ENCODE peak calls at places on chromosomes 7 and 10, in seven cellular contexts. A, R, X, J, N, Z and U are unnamed samples.

GRCh38 chr7:28798233-28798632 is 159.9 kb downstream of the TRIL start:
- DNase-seq in N (no peak), Z (no peak), A (no peak), R (no peak), J (no peak), X (no peak), U (no peak)

GRCh38 chr7:4151926-4152549 is 530.1 kb upstream of the FOXK1 start:
- DNase-seq in N (no peak), J (no peak), R (no peak), Z (peak), X (no peak), A (no peak), U (no peak)

GRCh38 chr7:98213874-98214810 is 2.9 kb downstream of the BHLHA15 start:
- DNase-seq in X (peak), Z (no peak), A (peak), N (peak), R (no peak), J (no peak), U (peak)

GRCh38 chr7:23349484-23350157 is 50.5 kb downstream of the MALSU1 start:
- DNase-seq in J (no peak), A (no peak), R (no peak), N (no peak), X (no peak), Z (no peak), U (no peak)

GRCh38 chr7:81956520-81956919 is 186.7 kb upstream of the HGF start:
- DNase-seq in N (no peak), R (no peak), A (no peak), Z (no peak), X (no peak), J (no peak), U (no peak)

GRCh38 chr10:103660364-103661197 is 167.1 kb downstream of the NEURL1 start:
- DNase-seq in R (peak), X (peak), Z (no peak), J (no peak), A (peak), N (peak), U (peak)

GRCh38 chr7:151403764-151404163 is 6.1 kb downstream of the WDR86 start:
- DNase-seq in R (no peak), Z (no peak), N (no peak), X (no peak), J (no peak), A (no peak), U (no peak)

GRCh38 chr10:7525314-7526016 is 114.6 kb upstream of the SFMBT2 start:
- DNase-seq in A (peak), R (peak), J (no peak), Z (no peak), X (no peak), N (peak), U (no peak)

GRCh38 chr10:6218692-6219493 is 16.2 kb downstream of the PFKFB3 start:
- DNase-seq in J (no peak), X (no peak), R (no peak), Z (no peak), N (no peak), A (no peak), U (no peak)

GRCh38 chr7:159031750-159032149 is 112.9 kb downstream of the VIPR2 start:
- DNase-seq in Z (no peak), J (no peak), X (no peak), A (no peak), R (no peak), N (no peak), U (no peak)

GRCh38 chr7:83936056-83936703 is 258.4 kb downstream of the SEMA3A start:
- DNase-seq in Z (peak), N (peak), X (peak), R (peak), A (peak), J (no peak), U (peak)

GRCh38 chr7:150941351-150941982 is 36.7 kb downstream of the KCNH2 start:
- DNase-seq in N (no peak), R (no peak), X (peak), Z (no peak), J (no peak), A (peak), U (peak)

GRCh38 chr10:1180836-1181235 is 124.7 kb downstream of the WDR37 start:
- DNase-seq in X (peak), A (no peak), J (no peak), Z (no peak), R (no peak), N (no peak), U (no peak)

GRCh38 chr7:157432541-157432956 is 95.7 kb downstream of the DNAJB6 start:
- DNase-seq in X (no peak), J (no peak), R (peak), Z (no peak), N (peak), A (peak), U (peak)

GRCh38 chr10:8214587-8214986 is 160.1 kb downstream of the GATA3 start:
- DNase-seq in J (no peak), Z (no peak), X (no peak), A (no peak), R (no peak), N (no peak), U (no peak)

GRCh38 chr7:51354897-51355296 is 38.3 kb upstream of the COBL start:
- DNase-seq in A (no peak), X (no peak), Z (no peak), J (no peak), N (no peak), R (no peak), U (no peak)

GRCh38 chr10:80484243-80484642 is 30.1 kb downstream of the TSPAN14 start:
- DNase-seq in N (peak), A (no peak), Z (no peak), J (no peak), X (no peak), R (no peak), U (no peak)

DNA sequence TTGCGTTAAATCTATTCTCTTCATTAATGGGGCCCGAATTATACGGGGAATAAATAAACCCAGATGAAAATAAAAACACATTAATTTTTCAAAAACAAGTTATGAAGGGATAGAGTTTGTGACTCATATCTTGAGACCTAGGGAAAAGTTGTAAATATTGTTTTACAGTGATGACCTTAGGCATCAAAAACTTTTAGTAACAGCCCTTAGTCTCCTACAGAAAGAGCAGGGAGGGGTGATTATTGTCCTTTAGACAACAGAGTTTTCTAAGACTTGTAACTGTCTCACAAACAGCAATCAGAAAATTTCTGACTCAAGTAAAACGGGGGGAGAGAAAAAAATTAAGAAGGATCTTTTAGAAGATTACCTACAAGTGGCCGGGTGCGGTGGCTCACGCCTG is 102.7 kb downstream of the COL28A1 start:
- DNase-seq in A (no peak), J (no peak), N (no peak), Z (no peak), R (no peak), X (no peak), U (no peak)
- H3K27ac ChIP-seq in A (no peak), J (no peak), N (no peak), Z (no peak), R (no peak), X (no peak), U (no peak)

GRCh38 chr7:18873674-18874341 is 243.6 kb downstream of the TWIST1 start:
- DNase-seq in A (no peak), J (no peak), X (no peak), R (no peak), Z (no peak), N (no peak), U (no peak)
- TF ChIP-seq CTCF in A (no peak), J (no peak), X (no peak), R (no peak), Z (no peak), N (no peak), U (no peak)

GRCh38 chr10:69375307-69376151 is 41.2 kb downstream of the TACR2 start:
- DNase-seq in X (peak), N (no peak), Z (peak), A (peak), R (peak), J (no peak), U (no peak)

GRCh38 chr10:69379800-69380199 is 36.9 kb downstream of the TACR2 start:
- DNase-seq in J (no peak), Z (no peak), N (no peak), A (no peak), R (no peak), X (no peak), U (no peak)

GRCh38 chr10:69376662-69377061 is 40.1 kb downstream of the TACR2 start:
- DNase-seq in X (no peak), N (no peak), R (no peak), Z (no peak), A (no peak), J (no peak), U (no peak)

GRCh38 chr10:69377191-69377590 is 39.5 kb downstream of the TACR2 start:
- DNase-seq in R (no peak), X (no peak), N (no peak), J (no peak), A (no peak), Z (no peak), U (no peak)

DNA sequence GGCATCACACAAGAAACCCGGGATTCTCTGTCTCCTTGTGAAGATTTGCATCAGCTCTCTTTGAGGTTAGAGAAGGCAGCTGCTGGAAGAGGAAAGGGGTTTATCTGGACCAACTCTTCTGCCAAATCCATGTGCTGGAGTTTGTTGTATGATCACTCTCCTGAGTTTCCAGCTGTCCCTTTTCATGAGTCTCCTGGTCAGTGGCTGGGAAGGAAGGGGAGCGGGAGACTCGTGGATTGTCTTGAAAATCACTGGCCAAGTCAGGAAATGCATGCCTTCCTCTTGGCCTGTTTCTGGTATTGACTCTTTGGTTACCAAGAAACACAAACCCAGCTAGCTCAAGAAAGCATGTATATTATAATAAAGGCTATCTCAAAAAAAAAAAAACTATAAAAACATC is 38.8 kb downstream of the TACR2 start:
- DNase-seq in X (no peak), R (no peak), Z (no peak), J (no peak), N (no peak), A (no peak), U (no peak)
- H3K27ac ChIP-seq in X (peak), R (no peak), Z (peak), J (peak), N (peak), A (peak), U (peak)

GRCh38 chr10:14889318-14889717 is 10.7 kb downstream of the SUV39H2 start:
- DNase-seq in X (no peak), J (no peak), Z (no peak), R (no peak), N (no peak), A (no peak), U (no peak)
- TF ChIP-seq CTCF in X (no peak), J (no peak), Z (no peak), R (no peak), N (no peak), A (peak), U (no peak)

GRCh38 chr10:121683803-121684202 is 85.6 kb upstream of the FGFR2 start:
- DNase-seq in A (no peak), J (no peak), N (no peak), X (no peak), Z (no peak), R (no peak), U (no peak)

GRCh38 chr10:121684276-121684675 is 86.0 kb upstream of the FGFR2 start:
- DNase-seq in X (no peak), N (no peak), R (no peak), A (no peak), Z (no peak), J (no peak), U (no peak)

GRCh38 chr10:121683366-121683765 is 85.1 kb upstream of the FGFR2 start:
- DNase-seq in Z (no peak), J (no peak), X (no peak), R (no peak), A (no peak), N (no peak), U (no peak)

GRCh38 chr10:121681171-121681752 is 83.0 kb upstream of the FGFR2 start:
- DNase-seq in Z (no peak), N (no peak), R (no peak), A (no peak), J (no peak), X (no peak), U (no peak)

GRCh38 chr10:121681982-121682687 is 83.9 kb upstream of the FGFR2 start:
- DNase-seq in A (no peak), Z (no peak), J (no peak), R (no peak), N (no peak), X (no peak), U (no peak)
- H3K27ac ChIP-seq in A (no peak), Z (no peak), J (no peak), R (no peak), N (peak), X (no peak), U (no peak)

GRCh38 chr10:32059472-32059871 is 3.2 kb upstream of the KIF5B start:
- DNase-seq in R (no peak), N (no peak), X (no peak), A (no peak), J (no peak), Z (no peak), U (no peak)

GRCh38 chr10:32057041-32057372 is 782 bp upstream of the KIF5B start:
- DNase-seq in N (no peak), R (no peak), Z (no peak), A (no peak), X (no peak), J (no peak), U (no peak)

GRCh38 chr10:32056136-32057040 is at the start of gene KIF5B:
- DNase-seq in J (peak), X (peak), N (peak), Z (peak), A (peak), R (peak), U (peak)

GRCh38 chr10:32054087-32054486 is 2.1 kb downstream of the KIF5B start:
- DNase-seq in N (no peak), X (no peak), J (no peak), Z (no peak), A (no peak), R (peak), U (no peak)

DNA sequence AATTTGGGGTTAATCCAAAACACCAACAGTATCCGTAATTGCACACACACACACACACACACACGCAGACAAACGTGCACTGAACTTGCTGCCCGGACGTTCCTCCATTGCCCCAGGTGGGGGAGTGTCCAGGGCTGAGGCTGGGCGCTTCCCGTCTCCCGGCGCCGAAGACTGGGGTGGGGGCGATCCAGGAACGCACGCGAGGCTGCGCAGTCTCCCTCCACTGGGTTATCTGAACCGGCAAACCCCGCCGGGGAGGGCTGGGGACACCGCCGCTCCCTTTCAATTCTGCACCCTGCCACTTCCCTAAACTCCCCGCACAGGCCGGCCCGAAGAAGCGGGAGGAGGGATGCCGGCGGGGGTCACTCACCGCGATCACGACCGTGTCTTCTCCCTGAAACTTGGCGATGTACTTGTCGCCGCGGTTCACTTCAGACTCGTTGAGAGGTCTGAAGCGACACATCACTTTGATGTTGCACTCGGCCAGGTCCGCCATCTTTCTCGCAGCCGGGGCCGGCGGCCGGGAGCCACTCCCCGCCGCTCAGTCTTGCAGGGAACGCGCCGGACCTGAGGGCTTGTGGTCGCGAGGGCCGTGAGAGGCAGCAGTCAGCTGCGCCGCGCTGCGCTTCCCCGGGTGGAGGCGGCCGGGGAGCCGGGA is 618 bp downstream of the KIF5B start:
- DNase-seq in A (peak), N (peak), Z (peak), J (no peak), R (peak), X (peak), U (peak)
- TF ChIP-seq CTCF in A (peak), N (no peak), Z (no peak), J (peak), R (no peak), X (no peak), U (no peak)

GRCh38 chr10:79378647-79379511 is 31.6 kb downstream of the PPIF start:
- DNase-seq in Z (no peak), R (no peak), X (no peak), J (no peak), A (no peak), N (peak), U (peak)
- H3K27ac ChIP-seq in Z (peak), R (peak), X (no peak), J (peak), A (peak), N (peak), U (no peak)